ENCODE peak calls at places on chromosomes 1 and 21, in four cellular contexts. One of them, this sample, is unnamed.

GRCh38 chr1:234901491-234902049 is 227.1 kb downstream of the TOMM20 start:
- DNase-seq in heart left ventricle: no peak
- DNase-seq in neural crest cell: no peak
- DNase-seq in stomach: no peak
- DNase-seq in this sample: no peak

GRCh38 chr1:26991310-26992116 is 2.0 kb upstream of the TRNP1 start:
- DNase-seq in neural crest cell: no peak
- DNase-seq in stomach: no peak
- DNase-seq in heart left ventricle: no peak
- DNase-seq in this sample: peak; percentile 56

GRCh38 chr21:44730951-44731579 is 19.7 kb upstream of the TSPEAR start:
- DNase-seq in stomach: no peak
- DNase-seq in neural crest cell: no peak
- DNase-seq in heart left ventricle: no peak
- DNase-seq in this sample: no peak

GRCh38 chr1:222817529-222817928 is 2.7 kb downstream of the DISP1 start:
- DNase-seq in neural crest cell: no peak
- DNase-seq in stomach: no peak
- DNase-seq in heart left ventricle: no peak
- DNase-seq in this sample: no peak

GRCh38 chr1:51675177-51675780 is 58.4 kb downstream of the OSBPL9 start:
- DNase-seq in stomach: no peak
- DNase-seq in heart left ventricle: no peak
- DNase-seq in neural crest cell: no peak
- DNase-seq in this sample: no peak

GRCh38 chr1:180920702-180921101 is 8.0 kb downstream of the KIAA1614 start:
- DNase-seq in stomach: no peak
- DNase-seq in neural crest cell: no peak
- DNase-seq in heart left ventricle: no peak
- DNase-seq in this sample: peak; percentile 54

GRCh38 chr1:86296305-86297205 is 99.6 kb downstream of the ODF2L start:
- DNase-seq in heart left ventricle: no peak
- DNase-seq in stomach: no peak
- DNase-seq in neural crest cell: no peak
- DNase-seq in this sample: no peak

GRCh38 chr21:27582246-27582945 is 615.5 kb upstream of the ADAMTS5 start:
- DNase-seq in heart left ventricle: no peak
- DNase-seq in stomach: no peak
- DNase-seq in neural crest cell: no peak
- DNase-seq in this sample: no peak

GRCh38 chr1:91891969-91892368 is 6.0 kb upstream of the TGFBR3 start:
- DNase-seq in neural crest cell: no peak
- DNase-seq in stomach: no peak
- DNase-seq in heart left ventricle: no peak
- DNase-seq in this sample: no peak

GRCh38 chr1:98340511-98340910 is 321.0 kb upstream of the SNX7 start:
- DNase-seq in neural crest cell: no peak
- DNase-seq in stomach: no peak
- DNase-seq in heart left ventricle: no peak
- DNase-seq in this sample: no peak

GRCh38 chr1:200291106-200291505 is 118.7 kb downstream of the ZNF281 start:
- DNase-seq in stomach: no peak
- DNase-seq in heart left ventricle: no peak
- DNase-seq in neural crest cell: no peak
- DNase-seq in this sample: no peak

GRCh38 chr1:1627261-1627841 is 4.6 kb upstream of the MMP23B start:
- DNase-seq in stomach: peak; percentile 70
- DNase-seq in heart left ventricle: no peak
- DNase-seq in neural crest cell: no peak
- DNase-seq in this sample: no peak

GRCh38 chr1:42529724-42530161 is 66.7 kb downstream of the CCDC30 start:
- DNase-seq in stomach: no peak
- DNase-seq in neural crest cell: no peak
- DNase-seq in heart left ventricle: no peak
- DNase-seq in this sample: no peak

GRCh38 chr1:79603862-79604261 is 597.3 kb upstream of the ADGRL4 start:
- DNase-seq in stomach: no peak
- DNase-seq in heart left ventricle: no peak
- DNase-seq in neural crest cell: no peak
- DNase-seq in this sample: no peak

GRCh38 chr1:6603424-6603850 is 768 bp upstream of the KLHL21 start:
- DNase-seq in stomach: peak; percentile 61
- DNase-seq in neural crest cell: peak; percentile 56
- DNase-seq in heart left ventricle: peak; percentile 70
- DNase-seq in this sample: peak; percentile 53

GRCh38 chr1:27935721-27936120 is 921 bp downstream of the SMPDL3B start:
- DNase-seq in heart left ventricle: no peak
- DNase-seq in neural crest cell: no peak
- DNase-seq in stomach: no peak
- DNase-seq in this sample: no peak

GRCh38 chr1:115218696-115219095 is 119.4 kb downstream of the NGF start:
- DNase-seq in stomach: no peak
- DNase-seq in heart left ventricle: no peak
- DNase-seq in neural crest cell: no peak
- DNase-seq in this sample: no peak

GRCh38 chr1:69671363-69672010 is 103.8 kb downstream of the LRRC7 start:
- DNase-seq in neural crest cell: no peak
- DNase-seq in heart left ventricle: no peak
- DNase-seq in stomach: peak; percentile 30
- DNase-seq in this sample: no peak

GRCh38 chr1:18109756-18110597 is 2.4 kb downstream of the IGSF21 start:
- DNase-seq in stomach: peak; percentile 36
- DNase-seq in heart left ventricle: peak; percentile 50
- DNase-seq in neural crest cell: no peak
- DNase-seq in this sample: no peak

GRCh38 chr1:3774503-3775247 is 2.1 kb downstream of the SMIM1 start:
- DNase-seq in stomach: no peak
- DNase-seq in neural crest cell: no peak
- DNase-seq in heart left ventricle: no peak
- DNase-seq in this sample: no peak

GRCh38 chr1:237470712-237471310 is 419.9 kb downstream of the ZP4 start:
- DNase-seq in neural crest cell: no peak
- DNase-seq in heart left ventricle: peak; percentile 46
- DNase-seq in stomach: peak; percentile 50
- DNase-seq in this sample: no peak

GRCh38 chr21:33262921-33263320 is 3.2 kb upstream of the IL10RB start:
- DNase-seq in heart left ventricle: no peak
- DNase-seq in stomach: no peak
- DNase-seq in neural crest cell: no peak
- DNase-seq in this sample: no peak

GRCh38 chr1:172818841-172819527 is 160.1 kb downstream of the FASLG start:
- DNase-seq in heart left ventricle: no peak
- DNase-seq in neural crest cell: no peak
- DNase-seq in stomach: no peak
- DNase-seq in this sample: peak; percentile 78

GRCh38 chr1:9900142-9901043 is 9.7 kb downstream of the CTNNBIP1 start:
- DNase-seq in stomach: peak; percentile 86
- DNase-seq in neural crest cell: no peak
- DNase-seq in heart left ventricle: peak; percentile 83
- DNase-seq in this sample: no peak

GRCh38 chr1:101592861-101593260 is 356.0 kb downstream of the S1PR1 start:
- DNase-seq in neural crest cell: no peak
- DNase-seq in stomach: no peak
- DNase-seq in heart left ventricle: no peak
- DNase-seq in this sample: no peak

GRCh38 chr1:232949636-232950196 is 695 bp upstream of the NTPCR start:
- DNase-seq in stomach: no peak
- DNase-seq in heart left ventricle: no peak
- DNase-seq in neural crest cell: no peak
- DNase-seq in this sample: no peak

GRCh38 chr1:157994704-157995540 is 1.5 kb downstream of the KIRREL1 start:
- DNase-seq in heart left ventricle: no peak
- DNase-seq in neural crest cell: no peak
- DNase-seq in stomach: no peak
- DNase-seq in this sample: no peak

GRCh38 chr1:157995575-157996169 is 2.2 kb downstream of the KIRREL1 start:
- DNase-seq in stomach: no peak
- DNase-seq in heart left ventricle: no peak
- DNase-seq in neural crest cell: no peak
- DNase-seq in this sample: no peak

GRCh38 chr1:157993179-157994080 is at the start of gene KIRREL1:
- DNase-seq in heart left ventricle: peak; percentile 77
- DNase-seq in neural crest cell: peak; percentile 45
- DNase-seq in stomach: peak; percentile 30
- DNase-seq in this sample: no peak

GRCh38 chr1:157992813-157993178 is 649 bp upstream of the KIRREL1 start:
- DNase-seq in neural crest cell: no peak
- DNase-seq in heart left ventricle: no peak
- DNase-seq in stomach: no peak
- DNase-seq in this sample: no peak

DNA sequence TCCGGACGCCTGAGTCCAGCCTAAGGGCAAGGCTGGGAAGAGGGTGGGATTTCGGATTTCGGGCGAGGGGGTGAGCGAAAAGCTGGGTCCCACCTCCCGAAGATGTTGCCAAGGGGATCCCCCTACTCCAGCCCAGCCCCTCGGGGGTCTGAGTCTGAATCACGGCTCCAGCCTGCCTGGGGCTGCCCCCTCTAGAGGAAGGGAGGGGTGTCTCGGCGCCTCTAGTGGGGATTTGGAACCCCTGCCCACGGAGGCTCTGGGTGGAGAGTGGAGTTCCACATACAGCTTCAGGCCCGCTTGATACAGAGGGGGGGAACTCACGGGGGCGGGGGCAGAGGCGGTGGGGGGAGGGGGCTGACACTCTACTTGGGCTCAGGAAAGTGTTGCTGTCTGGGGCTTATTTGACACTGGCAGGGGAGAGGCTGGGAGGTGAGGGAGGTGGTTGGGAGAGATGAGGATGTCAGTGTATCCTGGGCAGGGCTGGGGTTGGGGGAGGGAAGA is 686 bp downstream of the KIRREL1 start:
- DNase-seq in heart left ventricle: peak; percentile 28
- DNase-seq in stomach: no peak
- DNase-seq in neural crest cell: no peak
- DNase-seq in this sample: no peak
- TF ChIP-seq CTCF in heart left ventricle: no peak
- TF ChIP-seq CTCF in stomach: no peak
- TF ChIP-seq CTCF in neural crest cell: peak; percentile 21
- TF ChIP-seq CTCF in this sample: no peak

GRCh38 chr1:58545591-58546519 is 671 bp downstream of the OMA1 start:
- DNase-seq in stomach: peak; percentile 83
- DNase-seq in neural crest cell: peak; percentile 52
- DNase-seq in heart left ventricle: peak; percentile 82
- DNase-seq in this sample: peak; percentile 59
- TF ChIP-seq CTCF in stomach: no peak
- TF ChIP-seq CTCF in neural crest cell: no peak
- TF ChIP-seq CTCF in heart left ventricle: no peak
- TF ChIP-seq CTCF in this sample: no peak

DNA sequence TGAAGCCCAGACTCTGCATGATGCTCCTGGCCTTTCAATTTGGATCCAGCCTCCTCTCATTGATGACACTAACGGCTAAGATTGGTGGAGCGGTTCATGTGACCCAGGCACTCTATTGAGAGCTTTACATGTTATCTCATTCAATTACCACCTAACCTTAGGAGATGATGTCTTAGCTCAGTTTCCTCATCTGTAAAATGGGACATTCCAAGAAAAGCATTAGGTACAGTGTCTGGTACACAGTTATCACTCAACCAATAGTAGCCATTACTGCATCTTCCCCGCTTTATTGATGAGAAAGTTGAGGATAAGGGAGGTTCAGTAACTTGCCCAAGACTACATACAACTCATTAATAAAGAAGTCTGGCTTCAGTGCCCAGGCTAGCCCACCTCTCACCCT is 17.0 kb downstream of the HEYL start:
- DNase-seq in neural crest cell: no peak
- DNase-seq in heart left ventricle: no peak
- DNase-seq in stomach: no peak
- DNase-seq in this sample: no peak
- TF ChIP-seq CTCF in neural crest cell: no peak
- TF ChIP-seq CTCF in heart left ventricle: no peak
- TF ChIP-seq CTCF in stomach: no peak
- TF ChIP-seq CTCF in this sample: no peak

GRCh38 chr1:214505134-214505533 is 46.3 kb downstream of the PTPN14 start:
- DNase-seq in stomach: no peak
- DNase-seq in heart left ventricle: no peak
- DNase-seq in neural crest cell: no peak
- DNase-seq in this sample: no peak
- TF ChIP-seq CTCF in stomach: no peak
- TF ChIP-seq CTCF in heart left ventricle: no peak
- TF ChIP-seq CTCF in neural crest cell: no peak
- TF ChIP-seq CTCF in this sample: no peak

DNA sequence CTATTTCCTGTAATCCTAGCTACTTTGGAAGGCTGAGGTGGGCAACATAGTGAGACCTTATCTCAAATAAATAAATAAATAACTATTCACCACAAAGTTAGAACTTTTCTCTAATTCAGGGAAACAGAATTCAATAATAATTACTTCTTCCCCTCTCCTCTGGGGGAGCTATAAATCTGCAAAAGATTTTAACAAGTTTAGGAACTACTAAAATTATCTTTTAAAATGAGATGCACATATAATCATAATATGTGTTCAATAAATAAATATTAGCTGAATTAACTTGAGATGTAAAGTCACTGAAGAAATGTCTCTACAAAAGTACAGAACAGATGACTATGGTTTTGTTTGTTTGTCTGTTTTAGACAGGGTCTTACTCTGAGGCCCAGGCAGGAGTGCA is 14.1 kb downstream of the WDR47 start:
- DNase-seq in heart left ventricle: no peak
- DNase-seq in neural crest cell: no peak
- DNase-seq in stomach: no peak
- DNase-seq in this sample: no peak
- TF ChIP-seq CTCF in heart left ventricle: no peak
- TF ChIP-seq CTCF in neural crest cell: peak; percentile 49
- TF ChIP-seq CTCF in stomach: no peak
- TF ChIP-seq CTCF in this sample: no peak

GRCh38 chr1:226220473-226221189 is 2.8 kb upstream of the MIXL1 start:
- DNase-seq in stomach: no peak
- DNase-seq in heart left ventricle: no peak
- DNase-seq in neural crest cell: no peak
- DNase-seq in this sample: no peak
- TF ChIP-seq CTCF in stomach: no peak
- TF ChIP-seq CTCF in heart left ventricle: no peak
- TF ChIP-seq CTCF in neural crest cell: no peak
- TF ChIP-seq CTCF in this sample: no peak

GRCh38 chr21:23130308-23130707 is 2132.1 kb downstream of the NCAM2 start:
- DNase-seq in neural crest cell: no peak
- DNase-seq in stomach: no peak
- DNase-seq in heart left ventricle: no peak
- DNase-seq in this sample: no peak

GRCh38 chr21:23127973-23128372 is 2129.8 kb downstream of the NCAM2 start:
- DNase-seq in heart left ventricle: no peak
- DNase-seq in stomach: no peak
- DNase-seq in neural crest cell: no peak
- DNase-seq in this sample: no peak

DNA sequence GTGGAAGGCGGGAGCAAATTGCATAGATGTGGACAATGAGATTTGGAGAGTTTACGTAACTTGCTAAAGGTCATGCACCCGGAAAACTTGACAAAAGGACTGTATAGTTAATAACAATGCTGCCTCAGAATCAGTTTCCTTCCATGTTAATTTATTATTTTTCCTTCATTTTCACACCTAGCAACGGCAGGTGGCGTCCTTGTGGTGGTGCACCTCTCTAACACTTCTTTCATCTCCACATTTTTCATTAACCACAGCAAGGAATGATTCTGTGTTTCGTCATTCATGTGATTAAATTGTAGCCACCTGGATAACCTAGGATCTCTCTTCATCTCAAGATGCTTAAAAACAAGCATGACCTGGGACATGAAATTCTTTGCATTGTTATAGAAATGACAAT is 2133.0 kb downstream of the NCAM2 start:
- DNase-seq in stomach: no peak
- DNase-seq in heart left ventricle: no peak
- DNase-seq in neural crest cell: no peak
- DNase-seq in this sample: no peak
- TF ChIP-seq CTCF in stomach: no peak
- TF ChIP-seq CTCF in heart left ventricle: no peak
- TF ChIP-seq CTCF in neural crest cell: peak; percentile 35
- TF ChIP-seq CTCF in this sample: no peak